ENCODE peak calls at places on chromosomes 1 and 21, in four cellular contexts. N is stimulated activated naive B cell treated with anti-CD40 and anti-IgM and Interleukin-4, amounts not matched to agents 10 μg/mL and 1 μg/mL and 100 μg/mL, for 72 hours; H is substantia nigra; E is stimulated activated effector memory CD8-positive, alpha-beta T cell treated with anti-CD3 and anti-CD28 coated beads, Interleukin-12 subunit alpha, Interleukin-12 subunit beta, amount 100 ng/mL, for 72 hours. Y is an unnamed sample.
A peak's percentile ranks its signal among the peaks of the same experiment; 100 is the strongest.

GRCh38 chr1:233679030-233679429 is 65.1 kb downstream of the KCNK1 start:
- DNase-seq in N (no peak), H (no peak), E (no peak), Y (no peak)

GRCh38 chr1:214281902-214282695 is 1.1 kb downstream of the SMYD2 start:
- DNase-seq in N (no peak), H (no peak), E (no peak), Y (peak; percentile 55)

GRCh38 chr1:108896160-108897150 is 19.7 kb downstream of the GPSM2 start:
- DNase-seq in N (no peak), H (no peak), E (no peak), Y (no peak)

GRCh38 chr1:35386954-35387353 is 118.4 kb downstream of the ZMYM4 start:
- DNase-seq in N (no peak), H (no peak), E (no peak), Y (no peak)

GRCh38 chr1:217857061-217857460 is 225.9 kb downstream of the SPATA17 start:
- DNase-seq in N (no peak), H (no peak), E (no peak), Y (no peak)

GRCh38 chr1:236864211-236864610 is 69.1 kb downstream of the MTR start:
- DNase-seq in N (no peak), H (no peak), E (no peak), Y (no peak)

GRCh38 chr1:154573168-154573510 is 5.6 kb downstream of the CHRNB2 start:
- DNase-seq in N (no peak), H (no peak), E (no peak), Y (no peak)

GRCh38 chr21:34889287-34889536 is 159.9 kb downstream of the RUNX1 start:
- DNase-seq in N (peak; percentile 69), H (no peak), E (no peak), Y (peak; percentile 61)

GRCh38 chr1:226436855-226437491 is 29.1 kb upstream of the PARP1 start:
- DNase-seq in N (peak; percentile 40), H (no peak), E (no peak), Y (no peak)

GRCh38 chr1:29297476-29297875 is 61.2 kb downstream of the PTPRU start:
- DNase-seq in N (no peak), H (no peak), E (no peak), Y (no peak)

GRCh38 chr1:154847891-154848290 is 22.2 kb downstream of the KCNN3 start:
- DNase-seq in N (no peak), H (peak; percentile 75), E (no peak), Y (no peak)

GRCh38 chr1:241672301-241672700 is 20.2 kb downstream of the WDR64 start:
- DNase-seq in N (no peak), H (no peak), E (no peak), Y (no peak)

GRCh38 chr1:27427836-27428315 is 35.5 kb downstream of the GPR3 start:
- DNase-seq in N (no peak), H (no peak), E (no peak), Y (no peak)

GRCh38 chr1:3501856-3502665 is 47.6 kb downstream of the ARHGEF16 start:
- DNase-seq in N (no peak), H (peak; percentile 45), E (no peak), Y (peak; percentile 62)

GRCh38 chr1:187390157-187390556 is 561.4 kb downstream of the PLA2G4A start:
- DNase-seq in N (no peak), H (no peak), E (no peak), Y (no peak)

Y was measured in hepatic stellate cell.